ENCODE peak calls at places on chromosomes 2 and 18, in five cellular contexts. O is fibroblast of lung, Q is HepG2, A is PC-3, B is HCT116. L is an unnamed sample. For H3K9me3, the result is how much of the 10 kb centered on the place peaks cover.

GRCh38 chr2:130261970-130262760 is 63.9 kb upstream of the TUBA3E start:
- DNase-seq in O (no peak), B (no peak), Q (no peak), A (peak), L (peak)

GRCh38 chr2:136024616-136025015 is 39.2 kb upstream of the DARS1 start:
- DNase-seq in A (no peak), B (no peak), Q (no peak), O (peak), L (no peak)

GRCh38 chr2:143603035-143603616 is 473.9 kb downstream of the ARHGAP15 start:
- DNase-seq in Q (no peak), B (no peak), A (no peak), O (no peak), L (no peak)

GRCh38 chr2:107743274-107743673 is 83.4 kb upstream of the RGPD4 start:
- DNase-seq in Q (no peak), O (no peak), B (no peak), A (no peak), L (no peak)

GRCh38 chr18:38611036-38611964 is 1045.7 kb upstream of the CELF4 start:
- DNase-seq in A (no peak), Q (no peak), O (no peak), B (no peak), L (no peak)

GRCh38 chr2:217703999-217704398 is 298.8 kb downstream of the TNS1 start:
- DNase-seq in Q (no peak), O (no peak), B (no peak), A (no peak), L (no peak)

GRCh38 chr2:91477731-91478672 is 2786.5 kb downstream of the RPIA start:
- DNase-seq in O (peak), Q (no peak), B (no peak), A (peak), L (peak)

GRCh38 chr2:238424313-238424700 is 2.4 kb upstream of the ASB1 start:
- DNase-seq in O (peak), Q (no peak), B (no peak), A (no peak), L (no peak)

GRCh38 chr2:25833566-25833965 is 44.7 kb downstream of the ASXL2 start:
- DNase-seq in O (peak), B (no peak), A (no peak), Q (no peak), L (no peak)

GRCh38 chr2:127770973-127771735 is 39.8 kb downstream of the WDR33 start:
- DNase-seq in O (peak), A (peak), B (no peak), Q (peak), L (no peak)

GRCh38 chr18:1846640-1847039 is 724.7 kb downstream of the METTL4 start:
- DNase-seq in A (peak), Q (no peak), O (peak), B (no peak), L (no peak)

GRCh38 chr2:86249843-86250402 is 50.7 kb downstream of the MRPL35 start:
- DNase-seq in B (no peak), A (no peak), Q (peak), O (peak), L (no peak)

GRCh38 chr2:1990724-1991123 is 246.4 kb upstream of the PXDN start:
- DNase-seq in Q (no peak), A (no peak), O (peak), B (no peak), L (peak)

GRCh38 chr2:71936076-71937030 is 211.3 kb downstream of the CYP26B1 start:
- DNase-seq in A (no peak), B (no peak), O (no peak), Q (no peak), L (no peak)

GRCh38 chr2:100921685-100922161 is 80.4 kb upstream of the RPL31 start:
- DNase-seq in A (no peak), B (no peak), O (peak), Q (no peak), L (no peak)

GRCh38 chr2:56168163-56168562 is 15.6 kb upstream of the CCDC85A start:
- DNase-seq in B (no peak), Q (no peak), A (peak), O (peak), L (no peak)

GRCh38 chr2:241573741-241574140 is 15.2 kb downstream of the BOK start:
- DNase-seq in O (no peak), B (no peak), Q (no peak), A (no peak), L (no peak)

GRCh38 chr18:45839415-45840395 is 14.2 kb downstream of the SIGLEC15 start:
- DNase-seq in O (peak), B (peak), Q (peak), A (peak), L (peak)

GRCh38 chr2:239326831-239327535 is 73.8 kb downstream of the HDAC4 start:
- DNase-seq in O (peak), Q (no peak), A (peak), B (no peak), L (no peak)

GRCh38 chr2:48934807-48935206 is 179.3 kb upstream of the LHCGR start:
- DNase-seq in Q (no peak), B (no peak), A (no peak), O (no peak), L (no peak)

GRCh38 chr2:54176577-54176976 is 61.2 kb downstream of the ACYP2 start:
- DNase-seq in B (peak), A (peak), Q (peak), O (peak), L (peak)

GRCh38 chr2:149331023-149331400 is 625 bp downstream of the LYPD6 start:
- DNase-seq in B (no peak), Q (no peak), O (no peak), A (no peak), L (no peak)

GRCh38 chr2:223846524-223846923 is 9.1 kb upstream of the AP1S3 start:
- DNase-seq in Q (no peak), O (peak), A (peak), B (no peak), L (peak)

GRCh38 chr2:45898819-45899218 is 247.3 kb downstream of the PRKCE start:
- DNase-seq in B (no peak), Q (no peak), O (no peak), A (no peak), L (no peak)

GRCh38 chr2:25250331-25251031 is 82.1 kb upstream of the POMC start:
- DNase-seq in O (peak), Q (no peak), A (no peak), B (no peak), L (no peak)

GRCh38 chr2:174138161-174138560 is 110.2 kb downstream of the OLA1 start:
- DNase-seq in B (no peak), O (no peak), A (peak), Q (peak), L (peak)

GRCh38 chr2:64952896-64953482 is 36.2 kb upstream of the SLC1A4 start:
- DNase-seq in B (no peak), Q (no peak), A (peak), O (peak), L (no peak)

GRCh38 chr18:50853863-50854271 is 25.1 kb upstream of the ME2 start:
- DNase-seq in B (no peak), O (peak), Q (peak), A (peak), L (no peak)

GRCh38 chr18:9643549-9643948 is 29.2 kb upstream of the PPP4R1 start:
- DNase-seq in Q (peak), O (peak), B (peak), A (peak), L (peak)

GRCh38 chr2:181685150-181685688 is 4.9 kb upstream of the NEUROD1 start:
- DNase-seq in B (no peak), O (peak), A (no peak), Q (no peak), L (no peak)

GRCh38 chr2:6053711-6054393 is 361.7 kb downstream of the SOX11 start:
- DNase-seq in A (no peak), Q (no peak), O (no peak), B (no peak), L (no peak)

GRCh38 chr2:192254444-192254843 is 59.7 kb upstream of the TMEFF2 start:
- DNase-seq in A (no peak), B (no peak), O (no peak), Q (no peak), L (peak)

GRCh38 chr2:188181035-188181434 is 110.6 kb upstream of the GULP1 start:
- DNase-seq in Q (no peak), B (no peak), A (no peak), O (no peak), L (no peak)

GRCh38 chr2:105881286-105882136 is 136.8 kb downstream of the NCK2 start:
- DNase-seq in B (no peak), O (no peak), A (no peak), Q (no peak), L (no peak)
- H3K9me3 ChIP-seq in B (under half), O (under half), A (under half), Q (under half), L (under half)

DNA sequence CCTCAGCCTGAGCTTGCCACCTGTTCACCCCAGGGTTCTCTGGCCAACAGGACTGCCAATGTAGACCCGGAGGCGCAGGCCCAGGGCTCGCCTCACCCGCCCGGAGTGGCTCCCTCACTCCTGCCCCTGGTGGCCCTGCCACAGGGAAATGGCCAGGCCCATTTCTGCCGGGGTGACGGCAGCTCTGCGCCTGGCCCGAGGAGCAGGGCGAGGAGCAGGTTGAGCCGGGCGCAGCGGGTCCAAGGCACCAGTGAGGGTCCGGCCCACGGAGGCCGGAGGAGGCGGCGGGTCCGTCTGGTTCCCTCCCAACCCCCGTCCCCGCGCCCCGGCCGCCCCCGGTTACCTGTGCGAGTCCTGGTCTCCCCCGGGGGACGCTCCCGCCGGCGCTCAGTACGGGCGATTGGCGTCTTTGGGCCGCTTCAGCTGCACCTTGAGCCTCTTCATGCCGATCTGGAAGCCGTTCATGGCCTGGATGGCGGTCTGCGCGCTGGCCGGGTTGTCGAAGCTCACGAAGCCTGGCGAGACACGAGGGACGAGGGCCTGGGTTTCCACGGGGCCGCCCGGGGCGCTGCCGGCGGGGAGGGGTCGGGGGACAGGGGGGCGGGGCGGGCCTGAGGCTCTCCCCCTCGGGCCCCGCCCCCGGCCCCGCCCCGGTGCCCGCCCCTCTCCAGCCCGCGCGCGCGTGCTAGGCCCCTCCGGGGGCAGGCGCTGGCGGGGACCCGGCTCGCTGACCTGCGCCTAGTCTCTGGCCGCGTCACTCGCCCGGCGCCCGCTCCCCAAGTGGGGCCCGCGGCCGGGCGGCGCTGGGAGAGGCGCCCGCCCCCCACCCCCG is 312.0 kb downstream of the CELF4 start:
- DNase-seq in A (peak), Q (no peak), O (no peak), B (no peak), L (peak)
- TF ChIP-seq EZH2 in A (no peak), Q (no peak), O (no peak), B (no peak), L (no peak)

GRCh38 chr2:215633360-215633759 is 197.5 kb upstream of the FN1 start:
- DNase-seq in O (no peak), B (no peak), A (no peak), Q (no peak), L (no peak)
- H3K9me3 ChIP-seq in O (under half), B (under half), A (under half), Q (half or more), L (under half)

DNA sequence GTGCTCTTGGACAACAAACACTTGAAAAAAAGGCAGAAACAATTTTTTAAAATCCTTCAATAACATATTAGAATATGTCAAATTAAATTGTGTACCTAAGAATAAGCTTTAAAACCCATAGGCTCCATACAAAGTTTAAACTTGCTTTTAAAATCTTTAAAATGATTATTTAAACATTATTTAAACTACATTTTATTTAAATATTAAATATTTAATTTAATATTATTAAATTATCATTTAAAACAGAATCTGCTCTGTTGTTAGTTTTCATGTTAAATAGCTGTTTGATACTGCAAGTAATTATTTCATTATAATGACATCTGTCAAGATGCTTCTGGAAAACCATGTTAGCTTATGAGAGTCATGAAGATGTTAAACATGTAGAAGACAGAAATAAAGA is 75.6 kb downstream of the MAP4K3 start:
- DNase-seq in A (no peak), Q (no peak), B (no peak), O (no peak), L (no peak)
- TF ChIP-seq EZH2 in A (no peak), Q (no peak), B (no peak), O (no peak), L (no peak)

DNA sequence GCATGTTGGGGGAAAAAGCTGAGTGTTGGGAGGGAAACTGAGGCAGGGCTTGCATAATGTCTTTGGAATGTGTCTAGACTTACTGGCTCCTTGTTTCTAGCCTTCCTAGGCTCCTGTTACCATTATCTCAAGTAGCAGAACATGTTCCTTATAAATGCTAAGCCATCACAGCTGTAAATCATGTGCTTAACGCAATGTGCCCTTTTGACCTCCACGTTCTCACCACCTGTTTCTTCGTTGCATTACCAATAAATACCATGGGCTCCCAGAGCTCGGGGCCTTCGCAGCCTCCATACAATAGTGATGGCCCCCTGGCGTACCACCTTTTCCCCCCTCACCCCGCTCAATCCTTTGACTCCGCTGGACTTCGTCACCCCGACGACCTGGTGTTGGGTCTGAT is 54.0 kb upstream of the CWC22 start:
- DNase-seq in O (no peak), A (no peak), B (no peak), Q (no peak), L (no peak)
- H3K9me3 ChIP-seq in O (under half), A (under half), B (under half), Q (under half), L (under half)

GRCh38 chr2:161424179-161424763 is 8.2 kb downstream of the TBR1 start:
- DNase-seq in A (no peak), Q (no peak), B (no peak), O (no peak), L (no peak)
- TF ChIP-seq EZH2 in A (no peak), Q (no peak), B (no peak), O (peak), L (no peak)

GRCh38 chr2:134227666-134228065 is 26.2 kb upstream of the MGAT5 start:
- DNase-seq in A (no peak), B (no peak), Q (no peak), O (no peak), L (no peak)
- H3K9me3 ChIP-seq in A (under half), B (under half), Q (under half), O (under half), L (under half)

GRCh38 chr2:108988076-108988795 is 784 bp downstream of the EDAR start:
- DNase-seq in O (no peak), A (no peak), B (no peak), Q (no peak), L (no peak)
- TF ChIP-seq EZH2 in O (no peak), A (no peak), B (no peak), Q (no peak), L (no peak)

GRCh38 chr18:62732631-62733030 is 17.3 kb downstream of the PHLPP1 start:
- DNase-seq in A (no peak), O (no peak), B (no peak), Q (no peak), L (no peak)
- H3K9me3 ChIP-seq in A (under half), O (under half), B (under half), Q (under half), L (under half)

DNA sequence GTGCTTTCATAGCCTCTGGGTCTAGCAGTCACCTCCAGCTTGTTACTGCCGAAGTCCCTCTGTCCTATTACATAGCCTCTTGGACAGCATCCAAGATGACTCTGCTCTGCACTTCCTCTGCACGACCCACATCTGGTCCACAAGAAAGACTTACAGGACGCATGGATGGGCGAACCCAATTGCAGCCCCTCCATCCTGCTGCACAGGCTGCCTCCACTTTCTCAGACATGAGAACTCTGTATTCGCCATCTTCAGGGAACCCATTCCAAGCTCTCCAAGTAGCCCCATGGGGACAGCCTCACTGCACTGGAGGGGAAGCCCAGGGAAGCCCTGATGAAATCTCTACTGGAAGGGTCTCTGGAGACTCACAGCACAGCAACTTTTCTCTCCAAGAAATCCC is 172.1 kb downstream of the GFPT1 start:
- DNase-seq in A (peak), O (peak), Q (peak), B (no peak), L (peak)
- TF ChIP-seq EZH2 in A (no peak), O (no peak), Q (no peak), B (no peak), L (no peak)

L was measured in A673.